ENCODE peak calls at places on chromosomes 1 and 21, in eight cellular contexts. R is coronary artery, Q is MG63, P is sciatic nerve, N is HTR-8/SVneo, H is SJSA1, Z is Right ventricle myocardium superior, A is left lung. F is an unnamed sample.

GRCh38 chr1:239814306-239814881 is 277.3 kb upstream of the FMN2 start:
- DNase-seq in Q (peak), R (no peak), Z (no peak), P (no peak), N (peak), A (no peak), H (peak), F (no peak)

GRCh38 chr1:2554621-2555387 is 1.4 kb upstream of the TNFRSF14 start:
- DNase-seq in R (no peak), H (no peak), Z (no peak), N (no peak), A (no peak), P (peak), Q (no peak), F (peak)

GRCh38 chr1:19024532-19024931 is 68.1 kb upstream of the IFFO2 start:
- DNase-seq in N (no peak), A (no peak), H (no peak), Q (no peak), R (no peak), Z (no peak), P (no peak), F (no peak)

GRCh38 chr1:45543599-45544417 is 6.8 kb upstream of the AKR1A1 start:
- DNase-seq in R (no peak), Z (peak), N (no peak), P (peak), Q (no peak), A (peak), H (no peak), F (peak)

GRCh38 chr1:53642607-53643006 is 96.4 kb downstream of the GLIS1 start:
- DNase-seq in Z (no peak), N (no peak), Q (no peak), R (peak), P (peak), A (peak), H (no peak), F (no peak)

GRCh38 chr1:39204441-39205081 is at the start of gene MACF1:
- DNase-seq in Q (peak), Z (peak), R (peak), H (peak), N (peak), P (peak), A (peak), F (peak)

GRCh38 chr1:3459051-3459908 is 4.8 kb downstream of the ARHGEF16 start:
- DNase-seq in N (no peak), Z (peak), H (no peak), A (no peak), Q (no peak), R (no peak), P (no peak), F (no peak)

GRCh38 chr1:172343246-172344099 is 77.0 kb upstream of the C1orf105 start:
- DNase-seq in R (no peak), H (peak), Q (peak), N (peak), P (no peak), A (no peak), Z (no peak), F (no peak)

GRCh38 chr1:224705578-224705977 is 89.5 kb downstream of the CNIH3 start:
- DNase-seq in Q (no peak), H (no peak), N (no peak), R (no peak), Z (no peak), P (no peak), A (no peak), F (no peak)

GRCh38 chr1:199660071-199660470 is 367.4 kb upstream of the NR5A2 start:
- DNase-seq in N (no peak), A (no peak), H (no peak), P (no peak), Z (no peak), R (no peak), Q (no peak), F (no peak)

GRCh38 chr1:218164930-218165686 is 120.0 kb upstream of the RRP15 start:
- DNase-seq in A (no peak), P (peak), N (peak), R (no peak), Q (peak), Z (peak), H (no peak), F (no peak)

GRCh38 chr1:66533804-66534745 is at the start of gene SGIP1:
- DNase-seq in Z (peak), Q (no peak), R (peak), N (peak), P (peak), A (peak), H (peak), F (no peak)

GRCh38 chr1:1148569-1148968 is 25.1 kb upstream of the TTLL10 start:
- DNase-seq in P (no peak), Q (no peak), R (no peak), N (no peak), Z (no peak), H (no peak), A (no peak), F (no peak)

GRCh38 chr21:43824250-43824882 is 35.0 kb downstream of the RRP1 start:
- DNase-seq in R (no peak), Z (no peak), Q (peak), A (no peak), N (no peak), H (peak), P (peak), F (no peak)

GRCh38 chr1:182278144-182279054 is 113.2 kb downstream of the GLUL start:
- DNase-seq in N (no peak), Q (peak), R (no peak), P (no peak), H (no peak), Z (no peak), A (no peak), F (no peak)

GRCh38 chr1:221892301-221892830 is 150.5 kb upstream of the DUSP10 start:
- DNase-seq in N (no peak), Q (no peak), R (no peak), Z (no peak), P (no peak), A (no peak), H (no peak), F (no peak)

GRCh38 chr1:25651036-25651640 is 34.5 kb downstream of the MAN1C1 start:
- DNase-seq in R (peak), H (no peak), Q (no peak), Z (no peak), A (no peak), P (peak), N (no peak), F (no peak)

GRCh38 chr1:6490181-6491075 is 1.0 kb downstream of the PLEKHG5 start:
- DNase-seq in P (no peak), N (peak), R (no peak), H (peak), A (peak), Q (peak), Z (peak), F (peak)

GRCh38 chr1:227728059-227728891 is 6.8 kb downstream of the JMJD4 start:
- DNase-seq in P (peak), Z (peak), H (peak), N (peak), R (no peak), Q (peak), A (peak), F (peak)

GRCh38 chr1:100448371-100448770 is 89.6 kb upstream of the GPR88 start:
- DNase-seq in A (no peak), Q (no peak), P (no peak), N (no peak), H (no peak), Z (no peak), R (no peak), F (no peak)

GRCh38 chr1:210457566-210457965 is 128.9 kb downstream of the HHAT start:
- DNase-seq in Q (no peak), R (no peak), H (no peak), Z (no peak), A (no peak), P (no peak), N (no peak), F (no peak)

GRCh38 chr1:39898146-39898545 is 3.6 kb downstream of the MYCL start:
- DNase-seq in H (no peak), R (no peak), Z (no peak), Q (no peak), P (no peak), A (no peak), N (no peak), F (no peak)

GRCh38 chr1:202162049-202162417 is 1.6 kb upstream of the PTPN7 start:
- DNase-seq in A (no peak), N (no peak), Z (no peak), H (no peak), Q (no peak), R (no peak), P (no peak), F (peak)